ENCODE peak calls at places on chromosome 17, in four cellular contexts. One of them, this sample, is unnamed. For H3K27me3, the result is how much of the 10 kb centered on the place peaks cover.

GRCh38 chr17:50181601-50182345 is 16.0 kb downstream of the SGCA start:
- DNase-seq in HAP-1: no peak
- DNase-seq in H9: no peak
- DNase-seq in body of pancreas: no peak
- DNase-seq in this sample: no peak

GRCh38 chr17:43338886-43339516 is 59.8 kb upstream of the ARL4D start:
- DNase-seq in HAP-1: peak
- DNase-seq in H9: peak
- DNase-seq in body of pancreas: peak
- DNase-seq in this sample: peak

GRCh38 chr17:36932383-36933173 is 4.7 kb upstream of the LHX1 start:
- DNase-seq in HAP-1: no peak
- DNase-seq in H9: peak
- DNase-seq in body of pancreas: no peak
- DNase-seq in this sample: no peak

GRCh38 chr17:6303664-6304063 is 131.3 kb downstream of the AIPL1 start:
- DNase-seq in HAP-1: no peak
- DNase-seq in H9: peak
- DNase-seq in body of pancreas: no peak
- DNase-seq in this sample: no peak

GRCh38 chr17:56845934-56846333 is 12.0 kb downstream of the DGKE start:
- DNase-seq in HAP-1: no peak
- DNase-seq in H9: no peak
- DNase-seq in body of pancreas: no peak
- DNase-seq in this sample: no peak

GRCh38 chr17:64200080-64201042 is 62.7 kb downstream of the TEX2 start:
- DNase-seq in HAP-1: no peak
- DNase-seq in H9: no peak
- DNase-seq in body of pancreas: no peak
- DNase-seq in this sample: no peak

GRCh38 chr17:75093543-75094158 is 5.9 kb downstream of the SLC16A5 start:
- DNase-seq in HAP-1: no peak
- DNase-seq in H9: no peak
- DNase-seq in body of pancreas: no peak
- DNase-seq in this sample: peak

GRCh38 chr17:75182319-75182568 is 515 bp downstream of the SUMO2 start:
- DNase-seq in HAP-1: no peak
- DNase-seq in H9: peak
- DNase-seq in body of pancreas: no peak
- DNase-seq in this sample: peak

GRCh38 chr17:67679721-67680120 is 38.0 kb upstream of the NOL11 start:
- DNase-seq in HAP-1: no peak
- DNase-seq in H9: no peak
- DNase-seq in body of pancreas: no peak
- DNase-seq in this sample: no peak

GRCh38 chr17:64984776-64985521 is 65.7 kb upstream of the LRRC37A3 start:
- DNase-seq in HAP-1: no peak
- DNase-seq in H9: no peak
- DNase-seq in body of pancreas: no peak
- DNase-seq in this sample: no peak

DNA sequence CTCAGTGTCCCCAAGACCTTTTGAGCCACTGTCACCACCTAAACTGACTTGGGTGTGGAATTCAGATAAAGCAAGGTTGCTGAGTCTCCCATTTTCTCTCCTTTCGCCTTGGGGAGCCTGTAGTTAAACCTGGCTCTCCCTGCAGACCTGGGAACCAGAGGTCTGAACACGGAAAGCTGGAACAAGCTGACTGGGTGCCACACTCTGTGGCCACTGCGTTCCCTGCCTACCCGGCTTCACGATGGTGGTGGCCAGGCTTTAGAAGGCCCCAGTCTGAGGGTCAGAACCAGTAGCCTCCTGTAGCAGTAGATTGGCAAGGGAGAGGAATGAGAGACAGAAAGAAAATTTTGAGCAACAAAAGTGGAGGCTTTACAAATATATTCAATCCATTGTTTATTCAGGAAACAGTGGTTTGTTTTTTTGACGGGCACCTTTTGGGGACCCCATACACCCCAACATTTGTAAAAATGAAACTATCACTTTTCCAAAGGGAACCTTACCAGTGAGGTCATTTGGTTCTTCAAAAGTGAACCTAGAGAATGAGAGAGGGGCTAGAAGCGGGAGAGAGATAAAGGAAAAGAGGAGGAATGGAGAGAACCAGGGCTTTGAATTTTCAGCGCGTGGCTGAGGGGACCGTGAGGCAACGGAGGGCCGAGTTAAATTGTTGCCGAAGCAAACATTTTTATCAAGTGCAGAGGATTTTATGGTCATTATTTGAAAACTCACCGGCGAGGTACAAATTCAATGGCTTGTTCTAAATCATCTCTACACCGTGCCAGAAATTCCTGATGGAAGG is 1.8 kb upstream of the HOXB8 start:
- DNase-seq in HAP-1: no peak
- DNase-seq in H9: no peak
- DNase-seq in body of pancreas: no peak
- DNase-seq in this sample: no peak
- H3K27me3 ChIP-seq in HAP-1: half or more
- H3K27me3 ChIP-seq in H9: half or more
- H3K27me3 ChIP-seq in body of pancreas: half or more
- H3K27me3 ChIP-seq in this sample: under half

GRCh38 chr17:35371934-35372333 is 1.5 kb downstream of the SLFN11 start:
- DNase-seq in HAP-1: no peak
- DNase-seq in H9: no peak
- DNase-seq in body of pancreas: no peak
- DNase-seq in this sample: no peak
- H3K27me3 ChIP-seq in HAP-1: under half
- H3K27me3 ChIP-seq in H9: under half
- H3K27me3 ChIP-seq in body of pancreas: under half
- H3K27me3 ChIP-seq in this sample: under half

GRCh38 chr17:47715669-47716325 is 17.2 kb upstream of the TBX21 start:
- DNase-seq in HAP-1: no peak
- DNase-seq in H9: no peak
- DNase-seq in body of pancreas: no peak
- DNase-seq in this sample: no peak
- H3K27me3 ChIP-seq in HAP-1: under half
- H3K27me3 ChIP-seq in H9: under half
- H3K27me3 ChIP-seq in body of pancreas: under half
- H3K27me3 ChIP-seq in this sample: under half

DNA sequence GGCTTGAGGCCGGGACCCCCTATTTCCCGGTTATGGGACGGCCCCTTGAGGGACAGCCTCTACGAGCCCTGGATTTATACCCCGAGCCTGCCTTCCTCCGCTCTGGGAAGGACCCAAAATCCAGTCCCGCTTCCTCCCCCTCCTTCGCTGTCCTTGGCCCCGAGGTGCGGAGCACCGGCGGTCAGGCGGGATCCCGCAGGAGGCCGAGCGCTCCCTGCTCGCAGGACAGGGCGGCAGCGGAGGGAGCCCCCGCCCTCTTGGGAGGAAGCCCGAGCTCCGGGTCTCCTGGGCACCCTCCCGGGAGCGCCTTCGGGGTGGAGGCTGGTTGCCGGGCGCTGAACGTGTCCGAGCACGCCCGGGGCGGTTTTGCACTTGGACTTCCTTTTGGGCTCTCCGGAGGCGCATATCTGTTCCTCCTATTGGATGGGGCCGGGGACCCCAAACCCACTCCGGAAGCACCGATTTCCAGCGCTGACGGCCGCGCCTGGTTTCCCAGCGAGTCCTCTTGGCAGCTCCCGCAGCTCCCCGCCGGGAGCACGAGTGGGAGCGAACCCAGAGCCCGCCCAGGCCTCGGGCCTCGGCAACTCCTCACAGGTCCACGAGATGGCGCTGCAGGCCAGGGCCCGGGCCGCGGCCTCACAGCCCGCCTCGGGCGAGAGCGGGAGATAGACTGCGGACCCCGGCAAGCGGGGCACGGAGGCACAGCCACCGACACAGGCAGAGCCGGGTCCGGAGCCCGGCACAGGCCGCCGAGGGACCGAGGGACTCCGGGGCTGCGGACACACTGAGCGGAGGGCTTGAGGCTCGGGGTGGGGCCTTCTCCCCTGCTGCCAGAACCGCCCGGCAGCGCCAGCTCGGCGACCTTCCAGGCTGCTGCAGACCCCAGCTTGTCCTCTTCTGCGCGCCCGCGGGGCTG is 12.6 kb downstream of the TBX2 start:
- DNase-seq in HAP-1: peak
- DNase-seq in H9: peak
- DNase-seq in body of pancreas: peak
- DNase-seq in this sample: peak
- H3K27me3 ChIP-seq in HAP-1: under half
- H3K27me3 ChIP-seq in H9: half or more
- H3K27me3 ChIP-seq in body of pancreas: under half
- H3K27me3 ChIP-seq in this sample: under half

GRCh38 chr17:79981661-79982101 is 54.0 kb downstream of the TBC1D16 start:
- DNase-seq in HAP-1: no peak
- DNase-seq in H9: peak
- DNase-seq in body of pancreas: peak
- DNase-seq in this sample: no peak
- H3K27me3 ChIP-seq in HAP-1: under half
- H3K27me3 ChIP-seq in H9: under half
- H3K27me3 ChIP-seq in body of pancreas: under half
- H3K27me3 ChIP-seq in this sample: under half

GRCh38 chr17:46884552-46884951 is 33.2 kb downstream of the WNT9B start:
- DNase-seq in HAP-1: no peak
- DNase-seq in H9: no peak
- DNase-seq in body of pancreas: no peak
- DNase-seq in this sample: no peak
- H3K27me3 ChIP-seq in HAP-1: under half
- H3K27me3 ChIP-seq in H9: under half
- H3K27me3 ChIP-seq in body of pancreas: under half
- H3K27me3 ChIP-seq in this sample: under half

DNA sequence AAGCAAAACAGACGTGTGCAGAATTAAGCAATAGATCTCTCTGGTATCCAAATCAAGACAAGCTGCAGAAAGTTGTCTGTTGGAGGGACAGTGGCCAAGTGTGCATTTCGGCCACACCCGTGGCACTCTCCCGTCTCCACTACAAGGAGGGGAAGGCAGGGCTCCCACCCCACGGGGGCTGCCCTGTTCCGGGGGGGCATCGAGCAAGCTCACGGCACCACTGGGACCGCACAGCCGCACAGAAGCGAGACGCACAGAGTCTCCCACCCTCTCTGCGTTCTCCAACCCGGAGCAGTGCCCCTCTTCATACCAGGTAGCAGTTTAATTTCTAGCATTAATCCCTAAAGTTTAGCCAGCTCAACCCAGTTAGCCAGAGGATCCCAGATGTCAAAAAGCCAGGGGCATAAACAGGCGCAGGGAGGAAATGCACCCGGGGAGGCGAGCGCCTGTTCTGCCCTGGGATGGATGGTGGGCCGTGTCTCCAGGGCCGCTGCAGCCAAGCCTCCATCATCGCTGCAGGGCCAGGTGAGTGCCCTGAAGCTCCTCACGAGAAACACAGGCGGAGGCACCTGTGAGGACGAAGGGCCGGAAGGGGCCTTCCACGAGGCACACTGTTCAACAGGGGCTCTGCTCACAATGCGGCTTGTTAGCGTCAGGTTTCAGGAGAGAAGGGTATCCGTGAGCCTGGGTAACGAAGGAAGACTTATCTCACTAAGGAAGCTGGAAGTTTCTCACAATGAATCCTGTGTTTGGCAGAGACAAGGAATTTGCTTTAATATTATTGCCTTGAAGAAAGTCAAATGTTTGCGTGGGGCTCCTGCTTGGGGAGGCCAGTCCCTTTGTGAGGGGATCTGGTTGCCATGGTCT is 42.1 kb upstream of the METRNL start:
- DNase-seq in HAP-1: no peak
- DNase-seq in H9: no peak
- DNase-seq in body of pancreas: no peak
- DNase-seq in this sample: no peak
- H3K27me3 ChIP-seq in HAP-1: under half
- H3K27me3 ChIP-seq in H9: under half
- H3K27me3 ChIP-seq in body of pancreas: under half
- H3K27me3 ChIP-seq in this sample: under half